ENCODE peak calls at places on chromosomes 2 and 18, in four cellular contexts. M, S, V and O are unnamed samples.

GRCh38 chr2:73981081-73981968 is 3.4 kb upstream of the TET3 start:
- DNase-seq in V (peak), S (no peak), M (peak), O (no peak)

GRCh38 chr18:46696268-46696667 is 39.2 kb upstream of the LOXHD1 start:
- DNase-seq in V (no peak), M (no peak), S (no peak), O (no peak)

GRCh38 chr2:144529841-144530240 is 9.9 kb upstream of the ZEB2 start:
- DNase-seq in V (no peak), S (no peak), M (no peak), O (no peak)

GRCh38 chr2:74548285-74548918 is 5.3 kb downstream of the LOXL3 start:
- DNase-seq in V (no peak), S (no peak), M (no peak), O (no peak)

GRCh38 chr18:59893971-59894370 is 5.8 kb upstream of the PMAIP1 start:
- DNase-seq in S (no peak), V (no peak), M (no peak), O (no peak)

GRCh38 chr18:76986391-76986790 is 146.2 kb downstream of the MBP start:
- DNase-seq in S (peak), M (no peak), V (no peak), O (peak)

GRCh38 chr2:201466050-201466660 is 14.6 kb downstream of the STRADB start:
- DNase-seq in S (no peak), M (no peak), V (peak), O (no peak)

GRCh38 chr2:28647682-28648081 is 103.9 kb upstream of the PPP1CB start:
- DNase-seq in S (no peak), V (no peak), M (no peak), O (no peak)

GRCh38 chr18:46481048-46481846 is 175.8 kb downstream of the LOXHD1 start:
- DNase-seq in V (peak), M (no peak), S (no peak), O (no peak)

GRCh38 chr2:225270861-225271260 is 128.6 kb upstream of the NYAP2 start:
- DNase-seq in V (peak), S (no peak), M (no peak), O (no peak)

GRCh38 chr18:33369711-33370449 is 70.6 kb downstream of the CCDC178 start:
- DNase-seq in M (no peak), S (no peak), V (no peak), O (no peak)

GRCh38 chr18:26556573-26556972 is 8.2 kb upstream of the KCTD1 start:
- DNase-seq in M (no peak), S (no peak), V (peak), O (no peak)

GRCh38 chr2:68938938-68939337 is 13.8 kb downstream of the GKN2 start:
- DNase-seq in S (no peak), V (no peak), M (no peak), O (no peak)

GRCh38 chr2:16933355-16933754 is 267.7 kb upstream of the CYRIA start:
- DNase-seq in M (no peak), V (no peak), S (no peak), O (no peak)

GRCh38 chr2:7838636-7839035 is 843.2 kb upstream of the ID2 start:
- DNase-seq in V (no peak), M (no peak), S (no peak), O (no peak)

GRCh38 chr2:135845257-135845656 is 8.3 kb upstream of the LCT start:
- DNase-seq in S (no peak), V (no peak), M (no peak), O (no peak)

GRCh38 chr2:197866449-197866848 is 62.1 kb downstream of the PLCL1 start:
- DNase-seq in M (no peak), V (no peak), S (no peak), O (no peak)